ENCODE peak calls at places on chromosomes 12 and 14, in ten cellular contexts. Q is upper lobe of left lung, U is heart left ventricle, B is right lobe of liver, D is A549, J is HepG2, V is HCT116, L is K562, C is gastrocnemius medialis, W is body of pancreas. G is an unnamed sample.

GRCh38 chr14:59481407-59482119 is 2.6 kb downstream of the L3HYPDH start:
- ATAC-seq in Q (no peak), U (no peak), B (no peak), D (no peak), J (no peak), V (no peak), L (no peak), C (no peak), W (no peak), G (no peak)

GRCh38 chr14:51677276-51677675 is 25.6 kb downstream of the FRMD6 start:
- ATAC-seq in Q (no peak), U (peak), B (no peak), D (no peak), J (no peak), V (no peak), L (no peak), C (no peak), W (no peak), G (peak)

GRCh38 chr12:79534029-79534867 is 156.5 kb downstream of the PAWR start:
- ATAC-seq in Q (no peak), U (no peak), B (no peak), D (no peak), J (no peak), V (no peak), L (no peak), C (no peak), W (no peak), G (no peak)

GRCh38 chr14:74886001-74886400 is 4.3 kb downstream of the DLST start:
- ATAC-seq in Q (no peak), U (peak), B (no peak), D (no peak), J (no peak), V (no peak), L (no peak), C (peak), W (no peak), G (peak)

GRCh38 chr12:119369907-119370546 is 35.5 kb downstream of the CCDC60 start:
- ATAC-seq in Q (no peak), U (no peak), B (no peak), D (no peak), J (no peak), V (no peak), L (no peak), C (no peak), W (no peak), G (peak)

GRCh38 chr12:123474493-123475255 is 16.7 kb downstream of the SNRNP35 start:
- ATAC-seq in Q (no peak), U (peak), B (no peak), D (no peak), J (no peak), V (no peak), L (no peak), C (peak), W (no peak), G (no peak)

GRCh38 chr14:90986510-90986909 is 73.9 kb downstream of the RPS6KA5 start:
- ATAC-seq in Q (no peak), U (no peak), B (no peak), D (no peak), J (no peak), V (peak), L (no peak), C (no peak), W (no peak), G (no peak)

GRCh38 chr12:52617403-52617785 is 965 bp downstream of the KRT73 start:
- ATAC-seq in Q (no peak), U (no peak), B (no peak), D (no peak), J (no peak), V (no peak), L (no peak), C (no peak), W (no peak), G (no peak)

GRCh38 chr12:120962487-120963054 is 15.8 kb upstream of the HNF1A start:
- ATAC-seq in Q (no peak), U (no peak), B (no peak), D (peak), J (no peak), V (no peak), L (no peak), C (no peak), W (no peak), G (no peak)

GRCh38 chr12:121828826-121829225 is 25.0 kb downstream of the SETD1B start:
- ATAC-seq in Q (no peak), U (no peak), B (no peak), D (no peak), J (no peak), V (no peak), L (no peak), C (no peak), W (no peak), G (no peak)

GRCh38 chr14:100424504-100425453 is 101.6 kb downstream of the SLC25A47 start:
- ATAC-seq in Q (no peak), U (no peak), B (no peak), D (no peak), J (no peak), V (peak), L (no peak), C (no peak), W (peak), G (no peak)

GRCh38 chr14:32017587-32017986 is 59.5 kb upstream of the ARHGAP5 start:
- ATAC-seq in Q (no peak), U (peak), B (no peak), D (no peak), J (no peak), V (no peak), L (no peak), C (peak), W (no peak), G (no peak)

GRCh38 chr12:41706376-41706775 is 438.3 kb downstream of the GXYLT1 start:
- ATAC-seq in Q (no peak), U (no peak), B (no peak), D (no peak), J (no peak), V (no peak), L (no peak), C (no peak), W (no peak), G (no peak)

GRCh38 chr12:32120419-32120818 is 13.8 kb downstream of the BICD1 start:
- ATAC-seq in Q (no peak), U (no peak), B (no peak), D (no peak), J (no peak), V (no peak), L (no peak), C (no peak), W (no peak), G (no peak)

GRCh38 chr14:102994689-102995088 is 62.7 kb downstream of the CDC42BPB start:
- ATAC-seq in Q (no peak), U (no peak), B (peak), D (peak), J (no peak), V (no peak), L (no peak), C (no peak), W (no peak), G (no peak)

GRCh38 chr12:56040963-56041578 is 647 bp upstream of the RPS26 start:
- ATAC-seq in Q (no peak), U (no peak), B (no peak), D (peak), J (peak), V (peak), L (peak), C (no peak), W (peak), G (no peak)

GRCh38 chr12:11978985-11979384 is 91.8 kb upstream of the BCL2L14 start:
- ATAC-seq in Q (no peak), U (no peak), B (no peak), D (peak), J (no peak), V (no peak), L (no peak), C (no peak), W (no peak), G (no peak)

GRCh38 chr12:62761658-62762057 is 173.3 kb downstream of the PPM1H start:
- ATAC-seq in Q (peak), U (peak), B (no peak), D (peak), J (peak), V (no peak), L (peak), C (peak), W (peak), G (peak)

GRCh38 chr14:102622262-102622885 is 29.9 kb downstream of the RCOR1 start:
- ATAC-seq in Q (no peak), U (no peak), B (peak), D (peak), J (no peak), V (no peak), L (no peak), C (no peak), W (no peak), G (no peak)

GRCh38 chr12:21852251-21852650 is 77.7 kb upstream of the KCNJ8 start:
- ATAC-seq in Q (no peak), U (no peak), B (no peak), D (no peak), J (no peak), V (no peak), L (no peak), C (no peak), W (no peak), G (no peak)

GRCh38 chr12:30694971-30695326 is 720 bp downstream of the IPO8 start:
- ATAC-seq in Q (peak), U (peak), B (peak), D (peak), J (peak), V (peak), L (peak), C (peak), W (peak), G (peak)

GRCh38 chr12:30696103-30696408 is 387 bp upstream of the IPO8 start:
- ATAC-seq in Q (no peak), U (no peak), B (no peak), D (peak), J (no peak), V (no peak), L (peak), C (no peak), W (no peak), G (no peak)

GRCh38 chr12:30696486-30696885 is 817 bp upstream of the IPO8 start:
- ATAC-seq in Q (no peak), U (no peak), B (no peak), D (no peak), J (no peak), V (peak), L (no peak), C (no peak), W (no peak), G (no peak)

GRCh38 chr12:30694412-30694955 is 1.2 kb downstream of the IPO8 start:
- ATAC-seq in Q (no peak), U (no peak), B (no peak), D (no peak), J (no peak), V (no peak), L (no peak), C (no peak), W (no peak), G (no peak)

DNA sequence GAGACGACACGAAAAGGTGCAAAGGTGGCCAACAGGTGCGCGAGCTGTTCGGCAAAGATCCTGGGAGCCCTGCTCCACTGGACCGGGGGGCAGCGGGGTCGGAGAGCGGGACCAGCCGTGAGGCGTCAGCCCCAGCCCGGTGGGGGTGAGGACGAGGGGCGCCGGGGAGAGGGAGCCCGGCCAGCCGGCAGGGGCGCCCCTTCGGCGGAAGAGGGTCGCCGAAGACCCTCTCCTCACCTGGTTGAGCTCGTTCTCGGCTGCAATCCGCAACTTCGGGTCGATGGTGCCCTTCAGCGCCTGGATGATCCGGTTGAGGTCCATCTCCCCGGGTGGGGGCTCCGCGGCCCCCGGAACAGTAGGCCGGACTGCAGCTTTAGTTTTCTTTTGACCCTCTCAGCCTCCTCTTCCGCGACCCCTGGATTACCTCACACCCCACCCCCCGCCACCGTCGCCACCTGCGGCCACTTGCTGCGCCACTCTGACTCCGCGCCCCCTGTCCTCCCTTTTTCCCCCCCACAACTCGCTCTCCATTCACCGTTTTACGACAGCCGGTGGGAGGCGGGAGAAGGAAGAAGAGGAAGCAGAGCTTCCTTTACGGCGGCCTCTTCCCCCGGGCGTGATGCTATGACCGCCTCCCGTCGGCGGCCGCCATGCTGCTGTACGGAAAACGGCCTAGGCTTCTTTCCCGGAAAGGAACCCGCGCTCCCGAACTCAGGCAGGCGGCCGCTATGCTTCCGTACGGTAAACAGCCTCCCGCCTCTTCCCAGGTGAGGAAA is at the start of gene IPO8:
- ATAC-seq in Q (peak), U (peak), B (peak), D (peak), J (peak), V (peak), L (peak), C (peak), W (peak), G (peak)
- TF ChIP-seq POLR2A in Q (no peak), U (peak), B (peak), D (peak), J (peak), V (no peak), L (peak), C (peak), W (peak), G (no peak)

GRCh38 chr12:66679441-66680069 is 679 bp upstream of the GRIP1 start:
- ATAC-seq in Q (no peak), U (peak), B (no peak), D (no peak), J (no peak), V (no peak), L (no peak), C (no peak), W (no peak), G (no peak)

GRCh38 chr12:66678640-66679268 is at the start of gene GRIP1:
- ATAC-seq in Q (peak), U (peak), B (no peak), D (no peak), J (no peak), V (no peak), L (no peak), C (peak), W (no peak), G (no peak)

GRCh38 chr12:66674495-66675122 is 4.3 kb downstream of the GRIP1 start:
- ATAC-seq in Q (no peak), U (no peak), B (no peak), D (no peak), J (no peak), V (no peak), L (no peak), C (no peak), W (no peak), G (no peak)

GRCh38 chr12:66676241-66676640 is 2.6 kb downstream of the GRIP1 start:
- ATAC-seq in Q (no peak), U (no peak), B (no peak), D (no peak), J (no peak), V (no peak), L (no peak), C (no peak), W (no peak), G (no peak)
- TF ChIP-seq POLR2A in Q (no peak), U (no peak), B (no peak), D (no peak), J (no peak), V (no peak), L (no peak), C (no peak), W (no peak), G (no peak)

DNA sequence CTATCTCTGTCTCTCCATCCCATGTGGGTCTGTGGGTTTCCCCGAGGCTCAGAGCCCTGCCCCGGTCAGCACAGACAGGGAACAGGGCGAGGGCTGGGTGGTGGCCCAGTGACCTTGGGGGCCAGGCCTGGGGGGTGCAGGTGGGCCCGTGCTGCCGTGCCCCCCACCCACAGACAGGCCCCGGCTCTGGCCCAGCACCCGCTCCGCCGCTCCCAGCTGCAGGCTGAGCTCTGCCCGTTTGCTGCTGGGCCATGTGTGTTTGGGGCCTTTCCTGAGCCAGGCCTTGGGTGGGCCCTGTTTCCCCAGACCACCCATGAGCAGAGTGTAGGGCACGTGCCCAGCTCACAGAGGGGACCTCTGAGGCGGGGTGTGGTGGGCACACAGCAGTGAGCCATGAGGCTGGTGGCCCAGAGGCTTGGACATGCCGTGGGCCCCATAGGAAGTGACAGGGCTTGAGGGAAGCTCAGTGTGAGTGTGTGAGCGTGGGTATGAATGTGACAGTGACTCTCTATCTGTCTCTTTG is 51.0 kb downstream of the TMEM121 start:
- ATAC-seq in Q (no peak), U (no peak), B (no peak), D (peak), J (peak), V (no peak), L (no peak), C (no peak), W (no peak), G (no peak)
- TF ChIP-seq POLR2A in Q (no peak), U (no peak), B (no peak), D (no peak), J (no peak), V (no peak), L (no peak), C (no peak), W (no peak), G (no peak)

DNA sequence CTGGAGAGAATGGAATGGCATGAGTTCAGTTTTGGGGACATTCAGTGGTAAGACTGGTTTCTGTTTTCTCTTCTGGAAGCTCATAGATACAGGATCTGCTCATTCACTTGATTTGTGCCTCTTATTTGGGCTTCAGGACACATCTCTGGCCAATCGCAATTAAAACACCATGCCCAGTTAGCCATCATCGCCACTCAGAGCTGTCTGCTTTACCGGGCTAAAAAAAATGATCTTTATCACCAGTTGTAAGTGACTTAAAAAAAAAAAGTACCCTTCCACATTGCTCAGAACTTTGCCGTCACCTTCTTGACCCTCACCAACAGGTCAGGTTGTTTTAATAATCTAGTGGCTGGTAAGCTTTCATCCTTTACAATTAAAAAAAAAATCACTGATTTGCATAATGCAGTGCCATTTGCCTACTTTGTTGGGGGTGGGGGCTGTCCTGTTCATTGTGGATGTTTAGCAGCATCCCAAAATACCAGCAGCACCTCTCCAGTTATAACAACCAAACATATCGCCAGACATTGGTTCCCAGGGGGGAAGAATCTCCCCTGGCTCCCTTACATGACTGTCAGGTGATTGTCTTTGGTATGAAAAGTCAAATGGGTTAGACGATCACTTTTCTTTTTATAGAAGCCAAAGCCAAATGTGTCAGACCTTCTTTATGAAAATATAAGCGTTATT is 150.1 kb downstream of the PRKCH start:
- ATAC-seq in Q (no peak), U (peak), B (no peak), D (no peak), J (no peak), V (no peak), L (no peak), C (no peak), W (no peak), G (no peak)
- TF ChIP-seq POLR2A in Q (no peak), U (no peak), B (no peak), D (no peak), J (no peak), V (no peak), L (no peak), C (no peak), W (no peak), G (no peak)

DNA sequence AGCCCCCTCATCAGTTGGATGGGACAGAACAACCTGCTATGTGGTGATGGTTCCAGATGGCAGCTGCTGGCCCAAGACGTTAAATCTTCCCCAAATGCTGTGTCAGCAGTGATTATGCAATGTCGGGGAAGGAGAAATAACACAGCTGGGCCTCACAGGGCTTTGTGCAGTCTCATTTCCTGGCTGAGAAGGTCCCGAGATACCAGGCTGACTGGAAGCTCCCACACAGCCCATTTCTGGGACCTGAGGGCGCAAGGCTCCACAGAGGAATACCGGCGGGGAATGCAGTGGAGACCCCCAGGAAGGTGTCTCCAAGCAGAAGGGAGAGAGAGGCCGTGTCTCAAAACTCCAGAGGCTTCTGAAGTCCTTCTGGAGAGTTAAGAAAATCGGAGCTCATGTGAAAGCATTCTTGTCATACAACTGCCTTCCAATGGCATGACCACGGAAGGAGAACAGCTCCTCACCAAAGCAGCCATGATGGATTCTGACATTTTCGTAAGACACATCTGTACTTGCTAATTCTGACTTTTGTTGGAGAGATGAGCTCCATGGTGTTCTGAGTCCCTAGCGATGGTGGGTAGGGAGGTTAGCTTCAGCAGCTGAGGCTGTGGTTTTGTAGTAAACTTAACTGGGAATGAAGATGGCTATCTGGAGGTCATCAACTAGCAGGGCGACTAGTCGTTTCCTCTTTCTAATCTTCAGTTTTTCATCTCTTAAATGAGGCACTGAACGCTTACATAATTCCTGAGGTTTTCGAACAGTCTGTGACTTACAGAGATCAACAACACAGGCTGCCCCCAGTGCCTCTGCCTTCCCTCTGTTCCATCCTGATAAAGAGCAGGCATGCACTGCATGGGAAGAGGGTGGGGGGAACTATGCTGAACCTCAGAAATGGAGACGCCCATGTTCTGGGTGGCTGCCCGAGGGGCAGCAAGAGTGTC is 28.4 kb upstream of the DICER1 start:
- ATAC-seq in Q (peak), U (peak), B (peak), D (no peak), J (no peak), V (no peak), L (peak), C (peak), W (peak), G (peak)
- TF ChIP-seq POLR2A in Q (peak), U (no peak), B (peak), D (no peak), J (no peak), V (no peak), L (no peak), C (no peak), W (peak), G (peak)

GRCh38 chr12:10695852-10696251 is 22.0 kb upstream of the STYK1 start:
- ATAC-seq in Q (no peak), U (peak), B (no peak), D (peak), J (no peak), V (no peak), L (no peak), C (peak), W (no peak), G (no peak)
- TF ChIP-seq POLR2A in Q (no peak), U (no peak), B (no peak), D (no peak), J (no peak), V (no peak), L (no peak), C (no peak), W (no peak), G (no peak)